ENCODE peak calls at places on chromosomes 5 and 9, in nine cellular contexts. One of them, this sample, is unnamed.

GRCh38 chr9:93672622-93673270 is 96.4 kb downstream of the PHF2 start:
- DNase-seq in lower leg skin: peak; percentile 8
- DNase-seq in heart left ventricle: no peak
- DNase-seq in breast epithelium: peak; percentile 7
- DNase-seq in ovary: peak; percentile 2
- DNase-seq in upper lobe of left lung: no peak
- DNase-seq in A549: no peak
- DNase-seq in IMR-90: no peak
- DNase-seq in tibial nerve: no peak
- DNase-seq in this sample: no peak

GRCh38 chr9:87711857-87712800 is 13.8 kb upstream of the CTSL start:
- DNase-seq in lower leg skin: peak; percentile 57
- DNase-seq in heart left ventricle: no peak
- DNase-seq in breast epithelium: no peak
- DNase-seq in ovary: no peak
- DNase-seq in upper lobe of left lung: peak; percentile 55
- DNase-seq in A549: peak; percentile 24
- DNase-seq in IMR-90: peak; percentile 81
- DNase-seq in tibial nerve: no peak
- DNase-seq in this sample: peak; percentile 73

GRCh38 chr5:145797336-145797735 is 37.8 kb downstream of the PRELID2 start:
- DNase-seq in lower leg skin: no peak
- DNase-seq in heart left ventricle: no peak
- DNase-seq in breast epithelium: no peak
- DNase-seq in ovary: no peak
- DNase-seq in upper lobe of left lung: no peak
- DNase-seq in A549: no peak
- DNase-seq in IMR-90: peak; percentile 59
- DNase-seq in tibial nerve: no peak
- DNase-seq in this sample: no peak

GRCh38 chr9:6439051-6439703 is 26.2 kb downstream of the UHRF2 start:
- DNase-seq in lower leg skin: no peak
- DNase-seq in heart left ventricle: no peak
- DNase-seq in breast epithelium: no peak
- DNase-seq in ovary: no peak
- DNase-seq in upper lobe of left lung: no peak
- DNase-seq in A549: no peak
- DNase-seq in IMR-90: no peak
- DNase-seq in tibial nerve: no peak
- DNase-seq in this sample: no peak

GRCh38 chr5:132420706-132421272 is 51.3 kb downstream of the SLC22A5 start:
- DNase-seq in lower leg skin: no peak
- DNase-seq in heart left ventricle: peak; percentile 46
- DNase-seq in breast epithelium: no peak
- DNase-seq in ovary: no peak
- DNase-seq in upper lobe of left lung: peak; percentile 71
- DNase-seq in A549: no peak
- DNase-seq in IMR-90: no peak
- DNase-seq in tibial nerve: no peak
- DNase-seq in this sample: no peak

GRCh38 chr5:157574456-157575095 is 999 bp downstream of the ADAM19 start:
- DNase-seq in lower leg skin: no peak
- DNase-seq in heart left ventricle: peak; percentile 53
- DNase-seq in breast epithelium: no peak
- DNase-seq in ovary: peak; percentile 26
- DNase-seq in upper lobe of left lung: no peak
- DNase-seq in A549: no peak
- DNase-seq in IMR-90: peak; percentile 15
- DNase-seq in tibial nerve: no peak
- DNase-seq in this sample: no peak

GRCh38 chr9:34513567-34514214 is 9.1 kb downstream of the ENHO start:
- DNase-seq in lower leg skin: no peak
- DNase-seq in heart left ventricle: no peak
- DNase-seq in breast epithelium: no peak
- DNase-seq in ovary: no peak
- DNase-seq in upper lobe of left lung: no peak
- DNase-seq in A549: no peak
- DNase-seq in IMR-90: no peak
- DNase-seq in tibial nerve: no peak
- DNase-seq in this sample: no peak

GRCh38 chr5:50663636-50664035 is 2.8 kb upstream of the PARP8 start:
- DNase-seq in lower leg skin: peak; percentile 32
- DNase-seq in heart left ventricle: peak; percentile 63
- DNase-seq in breast epithelium: no peak
- DNase-seq in ovary: no peak
- DNase-seq in upper lobe of left lung: peak; percentile 76
- DNase-seq in A549: no peak
- DNase-seq in IMR-90: no peak
- DNase-seq in tibial nerve: no peak
- DNase-seq in this sample: no peak

GRCh38 chr5:36575367-36575781 is 31.0 kb upstream of the SLC1A3 start:
- DNase-seq in lower leg skin: no peak
- DNase-seq in heart left ventricle: no peak
- DNase-seq in breast epithelium: no peak
- DNase-seq in ovary: no peak
- DNase-seq in upper lobe of left lung: no peak
- DNase-seq in A549: no peak
- DNase-seq in IMR-90: peak; percentile 15
- DNase-seq in tibial nerve: no peak
- DNase-seq in this sample: no peak

GRCh38 chr5:73605223-73606087 is 20.5 kb upstream of the ARHGEF28 start:
- DNase-seq in lower leg skin: no peak
- DNase-seq in heart left ventricle: no peak
- DNase-seq in breast epithelium: no peak
- DNase-seq in ovary: no peak
- DNase-seq in upper lobe of left lung: no peak
- DNase-seq in A549: peak; percentile 31
- DNase-seq in IMR-90: peak; percentile 42
- DNase-seq in tibial nerve: no peak
- DNase-seq in this sample: no peak

GRCh38 chr9:79572032-79572890 is 496 bp downstream of the TLE4 start:
- DNase-seq in lower leg skin: peak; percentile 31
- DNase-seq in heart left ventricle: peak; percentile 55
- DNase-seq in breast epithelium: no peak
- DNase-seq in ovary: no peak
- DNase-seq in upper lobe of left lung: peak; percentile 41
- DNase-seq in A549: peak; percentile 15
- DNase-seq in IMR-90: peak; percentile 40
- DNase-seq in tibial nerve: peak; percentile 19
- DNase-seq in this sample: peak; percentile 45
- TF ChIP-seq POLR2A in lower leg skin: no peak
- TF ChIP-seq POLR2A in heart left ventricle: no peak
- TF ChIP-seq POLR2A in breast epithelium: no peak
- TF ChIP-seq POLR2A in ovary: no peak
- TF ChIP-seq POLR2A in upper lobe of left lung: no peak
- TF ChIP-seq POLR2A in A549: no peak
- TF ChIP-seq POLR2A in IMR-90: peak; percentile 26
- TF ChIP-seq POLR2A in tibial nerve: no peak
- TF ChIP-seq POLR2A in this sample: peak; percentile 22

GRCh38 chr9:113590991-113591898 is 127.7 kb downstream of the RGS3 start:
- DNase-seq in lower leg skin: peak; percentile 80
- DNase-seq in heart left ventricle: peak; percentile 86
- DNase-seq in breast epithelium: peak; percentile 90
- DNase-seq in ovary: peak; percentile 91
- DNase-seq in upper lobe of left lung: peak; percentile 70
- DNase-seq in A549: peak; percentile 72
- DNase-seq in IMR-90: peak; percentile 62
- DNase-seq in tibial nerve: peak; percentile 74
- DNase-seq in this sample: peak; percentile 66

GRCh38 chr9:113591899-113592625 is 128.5 kb downstream of the RGS3 start:
- DNase-seq in lower leg skin: no peak
- DNase-seq in heart left ventricle: no peak
- DNase-seq in breast epithelium: no peak
- DNase-seq in ovary: no peak
- DNase-seq in upper lobe of left lung: no peak
- DNase-seq in A549: no peak
- DNase-seq in IMR-90: no peak
- DNase-seq in tibial nerve: no peak
- DNase-seq in this sample: no peak

GRCh38 chr9:113594484-113595299 is 131.2 kb downstream of the RGS3 start:
- DNase-seq in lower leg skin: no peak
- DNase-seq in heart left ventricle: peak; percentile 66
- DNase-seq in breast epithelium: no peak
- DNase-seq in ovary: no peak
- DNase-seq in upper lobe of left lung: no peak
- DNase-seq in A549: no peak
- DNase-seq in IMR-90: no peak
- DNase-seq in tibial nerve: no peak
- DNase-seq in this sample: no peak

GRCh38 chr9:113592806-113593575 is 129.5 kb downstream of the RGS3 start:
- DNase-seq in lower leg skin: no peak
- DNase-seq in heart left ventricle: no peak
- DNase-seq in breast epithelium: no peak
- DNase-seq in ovary: no peak
- DNase-seq in upper lobe of left lung: no peak
- DNase-seq in A549: no peak
- DNase-seq in IMR-90: no peak
- DNase-seq in tibial nerve: no peak
- DNase-seq in this sample: no peak

GRCh38 chr9:113593682-113594281 is 130.3 kb downstream of the RGS3 start:
- DNase-seq in lower leg skin: peak; percentile 83
- DNase-seq in heart left ventricle: peak; percentile 98
- DNase-seq in breast epithelium: peak; percentile 77
- DNase-seq in ovary: peak; percentile 78
- DNase-seq in upper lobe of left lung: peak; percentile 71
- DNase-seq in A549: peak; percentile 93
- DNase-seq in IMR-90: peak; percentile 98
- DNase-seq in tibial nerve: peak; percentile 77
- DNase-seq in this sample: peak; percentile 83
- TF ChIP-seq POLR2A in lower leg skin: no peak
- TF ChIP-seq POLR2A in heart left ventricle: peak; percentile 96
- TF ChIP-seq POLR2A in breast epithelium: peak; percentile 58
- TF ChIP-seq POLR2A in ovary: peak; percentile 58
- TF ChIP-seq POLR2A in upper lobe of left lung: no peak
- TF ChIP-seq POLR2A in A549: peak; percentile 91
- TF ChIP-seq POLR2A in IMR-90: peak; percentile 99
- TF ChIP-seq POLR2A in tibial nerve: peak; percentile 85
- TF ChIP-seq POLR2A in this sample: peak; percentile 97

GRCh38 chr5:177494356-177495195 is 2.8 kb downstream of the PDLIM7 start:
- DNase-seq in lower leg skin: no peak
- DNase-seq in heart left ventricle: peak; percentile 83
- DNase-seq in breast epithelium: no peak
- DNase-seq in ovary: peak; percentile 81
- DNase-seq in upper lobe of left lung: peak; percentile 75
- DNase-seq in A549: peak; percentile 70
- DNase-seq in IMR-90: peak; percentile 92
- DNase-seq in tibial nerve: no peak
- DNase-seq in this sample: peak; percentile 96

GRCh38 chr5:177497011-177497296 is 450 bp downstream of the PDLIM7 start:
- DNase-seq in lower leg skin: no peak
- DNase-seq in heart left ventricle: no peak
- DNase-seq in breast epithelium: no peak
- DNase-seq in ovary: no peak
- DNase-seq in upper lobe of left lung: no peak
- DNase-seq in A549: no peak
- DNase-seq in IMR-90: no peak
- DNase-seq in tibial nerve: no peak
- DNase-seq in this sample: no peak

GRCh38 chr5:177496111-177497010 is 1.0 kb downstream of the PDLIM7 start:
- DNase-seq in lower leg skin: no peak
- DNase-seq in heart left ventricle: peak; percentile 88
- DNase-seq in breast epithelium: no peak
- DNase-seq in ovary: peak; percentile 85
- DNase-seq in upper lobe of left lung: peak; percentile 74
- DNase-seq in A549: peak; percentile 93
- DNase-seq in IMR-90: peak; percentile 94
- DNase-seq in tibial nerve: peak; percentile 48
- DNase-seq in this sample: peak; percentile 75

GRCh38 chr5:177493795-177494355 is 3.5 kb downstream of the PDLIM7 start:
- DNase-seq in lower leg skin: no peak
- DNase-seq in heart left ventricle: no peak
- DNase-seq in breast epithelium: no peak
- DNase-seq in ovary: no peak
- DNase-seq in upper lobe of left lung: no peak
- DNase-seq in A549: no peak
- DNase-seq in IMR-90: no peak
- DNase-seq in tibial nerve: no peak
- DNase-seq in this sample: no peak

DNA sequence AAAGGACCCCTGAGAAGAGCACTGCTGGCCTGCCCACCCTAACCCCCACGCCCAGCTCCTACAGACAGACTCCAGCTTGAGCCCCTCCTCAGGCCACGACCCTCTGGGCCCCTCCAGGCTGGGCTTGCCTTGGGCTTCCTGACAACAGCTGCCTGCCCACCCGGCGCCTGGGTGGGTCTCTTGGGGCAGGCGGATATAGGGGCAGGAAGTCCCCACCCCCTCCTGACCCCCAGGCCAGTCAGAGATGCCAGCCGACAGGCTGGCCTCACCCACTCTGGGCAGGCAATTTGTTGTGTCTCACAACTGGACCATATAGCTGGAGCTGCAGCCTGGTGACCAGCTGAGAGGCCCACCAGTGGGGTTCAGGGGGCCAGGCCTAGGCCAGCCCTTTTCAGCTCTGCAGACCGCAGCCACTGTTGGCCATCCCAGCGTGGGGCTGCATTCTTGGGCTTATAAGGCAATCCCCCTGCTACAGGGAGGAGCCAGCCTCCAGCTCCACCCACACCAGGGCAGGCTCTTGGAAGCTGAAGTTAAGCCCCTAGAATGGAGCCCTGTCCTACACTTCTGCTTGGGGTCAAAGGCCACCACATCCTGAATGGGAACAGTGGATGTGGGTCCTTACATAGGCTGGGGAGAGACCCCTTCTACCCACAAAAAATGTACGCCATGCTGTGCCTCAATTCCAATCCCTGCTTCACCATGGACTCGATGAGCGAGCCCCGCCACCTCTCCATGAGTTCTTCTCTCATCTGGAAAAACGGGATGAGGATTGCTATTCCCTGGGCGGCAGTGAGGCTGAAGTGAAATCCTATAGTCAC is 2.0 kb downstream of the PDLIM7 start:
- DNase-seq in lower leg skin: no peak
- DNase-seq in heart left ventricle: peak; percentile 79
- DNase-seq in breast epithelium: no peak
- DNase-seq in ovary: peak; percentile 69
- DNase-seq in upper lobe of left lung: peak; percentile 60
- DNase-seq in A549: no peak
- DNase-seq in IMR-90: peak; percentile 88
- DNase-seq in tibial nerve: no peak
- DNase-seq in this sample: peak; percentile 86
- TF ChIP-seq POLR2A in lower leg skin: no peak
- TF ChIP-seq POLR2A in heart left ventricle: peak; percentile 15
- TF ChIP-seq POLR2A in breast epithelium: no peak
- TF ChIP-seq POLR2A in ovary: no peak
- TF ChIP-seq POLR2A in upper lobe of left lung: no peak
- TF ChIP-seq POLR2A in A549: no peak
- TF ChIP-seq POLR2A in IMR-90: peak; percentile 76
- TF ChIP-seq POLR2A in tibial nerve: no peak
- TF ChIP-seq POLR2A in this sample: peak; percentile 53

GRCh38 chr9:127698985-127699670 is 7.7 kb upstream of the CFAP157 start:
- DNase-seq in lower leg skin: peak; percentile 98
- DNase-seq in heart left ventricle: peak; percentile 98
- DNase-seq in breast epithelium: peak; percentile 96
- DNase-seq in ovary: peak; percentile 95
- DNase-seq in upper lobe of left lung: peak; percentile 99
- DNase-seq in A549: peak; percentile 98
- DNase-seq in IMR-90: peak; percentile 92
- DNase-seq in tibial nerve: peak; percentile 96
- DNase-seq in this sample: no peak
- TF ChIP-seq POLR2A in lower leg skin: no peak
- TF ChIP-seq POLR2A in heart left ventricle: peak; percentile 67
- TF ChIP-seq POLR2A in breast epithelium: peak; percentile 51
- TF ChIP-seq POLR2A in ovary: peak; percentile 45
- TF ChIP-seq POLR2A in upper lobe of left lung: no peak
- TF ChIP-seq POLR2A in A549: peak; percentile 66
- TF ChIP-seq POLR2A in IMR-90: no peak
- TF ChIP-seq POLR2A in tibial nerve: peak; percentile 76
- TF ChIP-seq POLR2A in this sample: no peak

GRCh38 chr5:112419050-112419595 is at the start of gene EPB41L4A:
- DNase-seq in lower leg skin: peak; percentile 19
- DNase-seq in heart left ventricle: peak; percentile 54
- DNase-seq in breast epithelium: peak; percentile 51
- DNase-seq in ovary: peak; percentile 40
- DNase-seq in upper lobe of left lung: no peak
- DNase-seq in A549: peak; percentile 21
- DNase-seq in IMR-90: no peak
- DNase-seq in tibial nerve: no peak
- DNase-seq in this sample: no peak
- TF ChIP-seq POLR2A in lower leg skin: no peak
- TF ChIP-seq POLR2A in heart left ventricle: no peak
- TF ChIP-seq POLR2A in breast epithelium: no peak
- TF ChIP-seq POLR2A in ovary: no peak
- TF ChIP-seq POLR2A in upper lobe of left lung: no peak
- TF ChIP-seq POLR2A in A549: no peak
- TF ChIP-seq POLR2A in IMR-90: no peak
- TF ChIP-seq POLR2A in tibial nerve: no peak
- TF ChIP-seq POLR2A in this sample: no peak

This sample was measured in H54.